ENCODE peak calls at places on chromosomes 3 and 15, in six cellular contexts. One of them, this sample, is unnamed.

GRCh38 chr15:46735115-46735514 is 982.2 kb upstream of the SEMA6D start:
- DNase-seq in H1: no peak
- DNase-seq in neuronal stem cell: no peak
- DNase-seq in IMR-90: no peak
- DNase-seq in mesenchymal stem cell: no peak
- DNase-seq in trophoblast cell: no peak
- DNase-seq in this sample: no peak

GRCh38 chr3:155603302-155603701 is 141.6 kb downstream of the PLCH1 start:
- DNase-seq in mesenchymal stem cell: no peak
- DNase-seq in H1: no peak
- DNase-seq in trophoblast cell: no peak
- DNase-seq in neuronal stem cell: no peak
- DNase-seq in IMR-90: no peak
- DNase-seq in this sample: no peak

GRCh38 chr3:851098-851790 is 241.6 kb upstream of the CNTN6 start:
- DNase-seq in H1: peak; percentile 57
- DNase-seq in neuronal stem cell: no peak
- DNase-seq in mesenchymal stem cell: no peak
- DNase-seq in trophoblast cell: no peak
- DNase-seq in IMR-90: no peak
- DNase-seq in this sample: peak; percentile 58

GRCh38 chr3:146650691-146651090 is 45.5 kb upstream of the PLSCR5 start:
- DNase-seq in mesenchymal stem cell: no peak
- DNase-seq in neuronal stem cell: no peak
- DNase-seq in trophoblast cell: no peak
- DNase-seq in H1: no peak
- DNase-seq in IMR-90: no peak
- DNase-seq in this sample: no peak

GRCh38 chr3:171565133-171565532 is 104.9 kb upstream of the TNIK start:
- DNase-seq in IMR-90: no peak
- DNase-seq in trophoblast cell: no peak
- DNase-seq in mesenchymal stem cell: no peak
- DNase-seq in neuronal stem cell: no peak
- DNase-seq in H1: no peak
- DNase-seq in this sample: no peak

GRCh38 chr3:9914559-9915251 is 2.2 kb upstream of the IL17RC start:
- DNase-seq in IMR-90: no peak
- DNase-seq in trophoblast cell: no peak
- DNase-seq in mesenchymal stem cell: peak; percentile 19
- DNase-seq in H1: no peak
- DNase-seq in neuronal stem cell: no peak
- DNase-seq in this sample: peak; percentile 73

GRCh38 chr15:49040151-49040550 is 6.1 kb downstream of the SECISBP2L start:
- DNase-seq in mesenchymal stem cell: no peak
- DNase-seq in trophoblast cell: no peak
- DNase-seq in H1: no peak
- DNase-seq in IMR-90: no peak
- DNase-seq in neuronal stem cell: no peak
- DNase-seq in this sample: no peak

GRCh38 chr3:190492129-190492528 is 21.8 kb upstream of the IL1RAP start:
- DNase-seq in IMR-90: no peak
- DNase-seq in trophoblast cell: no peak
- DNase-seq in mesenchymal stem cell: no peak
- DNase-seq in H1: no peak
- DNase-seq in neuronal stem cell: no peak
- DNase-seq in this sample: no peak

GRCh38 chr15:68389936-68390790 is 41.8 kb downstream of the ITGA11 start:
- DNase-seq in trophoblast cell: no peak
- DNase-seq in neuronal stem cell: no peak
- DNase-seq in mesenchymal stem cell: peak; percentile 95
- DNase-seq in H1: peak; percentile 20
- DNase-seq in IMR-90: peak; percentile 74
- DNase-seq in this sample: peak; percentile 20

GRCh38 chr3:49867871-49868321 is 1.8 kb downstream of the CAMKV start:
- DNase-seq in trophoblast cell: peak; percentile 25
- DNase-seq in neuronal stem cell: peak; percentile 70
- DNase-seq in IMR-90: peak; percentile 44
- DNase-seq in H1: peak; percentile 86
- DNase-seq in mesenchymal stem cell: peak; percentile 54
- DNase-seq in this sample: peak; percentile 83

GRCh38 chr15:73233623-73234022 is 135.1 kb downstream of the HCN4 start:
- DNase-seq in neuronal stem cell: no peak
- DNase-seq in mesenchymal stem cell: peak; percentile 62
- DNase-seq in H1: no peak
- DNase-seq in IMR-90: peak; percentile 66
- DNase-seq in trophoblast cell: peak; percentile 25
- DNase-seq in this sample: no peak

GRCh38 chr3:179642871-179643270 is 10.0 kb upstream of the USP13 start:
- DNase-seq in IMR-90: no peak
- DNase-seq in H1: no peak
- DNase-seq in neuronal stem cell: no peak
- DNase-seq in mesenchymal stem cell: no peak
- DNase-seq in trophoblast cell: no peak
- DNase-seq in this sample: no peak

GRCh38 chr15:68526784-68527183 is 52.0 kb upstream of the CORO2B start:
- DNase-seq in neuronal stem cell: no peak
- DNase-seq in IMR-90: no peak
- DNase-seq in trophoblast cell: no peak
- DNase-seq in H1: no peak
- DNase-seq in mesenchymal stem cell: no peak
- DNase-seq in this sample: no peak

DNA sequence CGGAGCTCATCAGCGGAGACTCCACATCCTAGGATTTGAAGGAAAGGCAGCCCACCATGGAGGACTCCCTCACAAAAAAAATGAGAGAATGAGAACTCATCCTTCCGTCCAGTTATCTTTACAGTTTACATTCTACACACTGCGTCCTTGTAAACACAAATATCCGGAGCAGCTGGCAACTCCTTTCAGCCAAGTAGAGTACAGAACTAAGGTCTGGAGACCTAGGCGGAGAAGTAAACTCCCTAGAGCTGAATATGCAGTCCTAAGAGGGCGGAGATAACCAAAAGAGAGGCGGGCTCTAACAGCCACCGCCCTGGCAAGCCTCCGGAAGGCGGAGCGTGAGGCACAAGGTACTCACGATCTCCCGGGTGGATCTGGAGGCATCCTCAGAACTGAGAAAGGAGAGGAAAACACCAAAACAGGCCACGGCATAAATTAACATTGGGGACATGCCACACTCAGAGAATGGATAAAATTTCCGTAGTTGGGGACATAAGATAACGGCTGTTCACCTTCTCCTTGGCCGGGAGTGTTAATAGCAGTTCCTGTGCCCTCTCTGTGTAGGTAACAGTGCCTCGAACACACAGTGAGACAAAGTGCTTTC is 976 bp upstream of the SIN3A start:
- DNase-seq in H1: peak; percentile 76
- DNase-seq in mesenchymal stem cell: peak; percentile 91
- DNase-seq in neuronal stem cell: peak; percentile 70
- DNase-seq in trophoblast cell: peak; percentile 88
- DNase-seq in IMR-90: peak; percentile 70
- DNase-seq in this sample: peak; percentile 80
- H2BK5ac ChIP-seq in H1: peak overlapping the region; percentile 93
- H2BK5ac ChIP-seq in mesenchymal stem cell: peak overlapping the region; percentile 33
- H2BK5ac ChIP-seq in neuronal stem cell: peak overlapping the region; percentile 57
- H2BK5ac ChIP-seq in trophoblast cell: peak overlapping the region; percentile 0
- H2BK5ac ChIP-seq in IMR-90: peak overlapping the region; percentile 83
- H2BK5ac ChIP-seq in this sample: no peak overlapping the region

GRCh38 chr3:5007873-5008272 is 28.6 kb downstream of the BHLHE40 start:
- DNase-seq in IMR-90: no peak
- DNase-seq in H1: no peak
- DNase-seq in mesenchymal stem cell: no peak
- DNase-seq in neuronal stem cell: no peak
- DNase-seq in trophoblast cell: no peak
- DNase-seq in this sample: no peak

GRCh38 chr3:5004319-5005152 is 25.3 kb downstream of the BHLHE40 start:
- DNase-seq in neuronal stem cell: no peak
- DNase-seq in trophoblast cell: no peak
- DNase-seq in mesenchymal stem cell: no peak
- DNase-seq in IMR-90: no peak
- DNase-seq in H1: no peak
- DNase-seq in this sample: no peak

GRCh38 chr3:5005367-5005766 is 26.1 kb downstream of the BHLHE40 start:
- DNase-seq in IMR-90: no peak
- DNase-seq in H1: no peak
- DNase-seq in trophoblast cell: no peak
- DNase-seq in neuronal stem cell: no peak
- DNase-seq in mesenchymal stem cell: no peak
- DNase-seq in this sample: no peak

GRCh38 chr3:5009506-5010100 is 30.4 kb downstream of the BHLHE40 start:
- DNase-seq in trophoblast cell: no peak
- DNase-seq in H1: no peak
- DNase-seq in mesenchymal stem cell: no peak
- DNase-seq in IMR-90: no peak
- DNase-seq in neuronal stem cell: no peak
- DNase-seq in this sample: no peak

GRCh38 chr3:5006755-5007202 is 27.5 kb downstream of the BHLHE40 start:
- DNase-seq in trophoblast cell: peak; percentile 57
- DNase-seq in mesenchymal stem cell: peak; percentile 67
- DNase-seq in IMR-90: no peak
- DNase-seq in neuronal stem cell: no peak
- DNase-seq in H1: no peak
- DNase-seq in this sample: no peak
- H3K4ac ChIP-seq in trophoblast cell: no peak overlapping the region
- H3K4ac ChIP-seq in mesenchymal stem cell: no peak overlapping the region
- H3K4ac ChIP-seq in IMR-90: no peak overlapping the region
- H3K4ac ChIP-seq in neuronal stem cell: no peak overlapping the region
- H3K4ac ChIP-seq in H1: no peak overlapping the region
- H3K4ac ChIP-seq in this sample: no peak overlapping the region

GRCh38 chr15:91186892-91187644 is 87.0 kb downstream of the SV2B start:
- DNase-seq in IMR-90: peak; percentile 26
- DNase-seq in trophoblast cell: peak; percentile 51
- DNase-seq in neuronal stem cell: peak; percentile 17
- DNase-seq in H1: no peak
- DNase-seq in mesenchymal stem cell: no peak
- DNase-seq in this sample: no peak

GRCh38 chr15:91183630-91184029 is 83.6 kb downstream of the SV2B start:
- DNase-seq in mesenchymal stem cell: no peak
- DNase-seq in neuronal stem cell: no peak
- DNase-seq in trophoblast cell: no peak
- DNase-seq in H1: no peak
- DNase-seq in IMR-90: no peak
- DNase-seq in this sample: no peak

GRCh38 chr15:91184441-91184840 is 84.4 kb downstream of the SV2B start:
- DNase-seq in mesenchymal stem cell: no peak
- DNase-seq in IMR-90: no peak
- DNase-seq in neuronal stem cell: no peak
- DNase-seq in trophoblast cell: no peak
- DNase-seq in H1: no peak
- DNase-seq in this sample: no peak

DNA sequence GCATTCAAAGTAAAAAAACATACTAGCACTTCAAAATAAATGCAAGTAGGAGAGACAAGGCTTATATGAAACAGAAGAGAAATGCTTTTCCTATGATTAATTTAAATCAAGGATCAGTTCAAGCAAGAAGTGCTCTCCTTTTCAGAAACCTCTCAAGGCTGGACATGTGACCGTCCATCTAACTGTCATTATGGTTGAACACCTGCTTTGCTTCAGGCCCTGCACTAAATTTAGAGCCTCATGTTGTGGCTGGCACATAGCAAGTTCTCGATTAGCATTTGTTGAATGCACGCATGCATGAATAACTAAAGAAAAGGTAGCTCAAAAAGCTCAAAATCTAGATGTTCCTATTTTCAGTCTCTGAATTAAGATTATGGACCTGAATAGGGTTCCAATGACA is 82.0 kb downstream of the SV2B start:
- DNase-seq in H1: no peak
- DNase-seq in IMR-90: no peak
- DNase-seq in trophoblast cell: no peak
- DNase-seq in neuronal stem cell: no peak
- DNase-seq in mesenchymal stem cell: no peak
- DNase-seq in this sample: no peak
- H3K14ac ChIP-seq in H1: no peak overlapping the region
- H3K14ac ChIP-seq in IMR-90: no peak overlapping the region
- H3K14ac ChIP-seq in trophoblast cell: no peak overlapping the region
- H3K14ac ChIP-seq in neuronal stem cell: no peak overlapping the region
- H3K14ac ChIP-seq in mesenchymal stem cell: no peak overlapping the region
- H3K14ac ChIP-seq in this sample: no peak overlapping the region

GRCh38 chr3:13548696-13549512 is at the start of gene FBLN2:
- DNase-seq in neuronal stem cell: peak; percentile 71
- DNase-seq in IMR-90: no peak
- DNase-seq in H1: peak; percentile 86
- DNase-seq in mesenchymal stem cell: peak; percentile 52
- DNase-seq in trophoblast cell: peak; percentile 76
- DNase-seq in this sample: peak; percentile 71
- H2BK5ac ChIP-seq in neuronal stem cell: peak within 1 kb of the TSS; percentile 72
- H2BK5ac ChIP-seq in IMR-90: no peak within 1 kb of the TSS
- H2BK5ac ChIP-seq in H1: peak within 1 kb of the TSS; percentile 35
- H2BK5ac ChIP-seq in mesenchymal stem cell: no peak within 1 kb of the TSS
- H2BK5ac ChIP-seq in trophoblast cell: no peak within 1 kb of the TSS
- H2BK5ac ChIP-seq in this sample: no peak within 1 kb of the TSS

GRCh38 chr3:184017672-184018423 is at the start of gene ABCC5:
- DNase-seq in IMR-90: peak; percentile 91
- DNase-seq in mesenchymal stem cell: peak; percentile 93
- DNase-seq in H1: peak; percentile 90
- DNase-seq in trophoblast cell: peak; percentile 94
- DNase-seq in neuronal stem cell: peak; percentile 91
- DNase-seq in this sample: peak; percentile 96
- H3K4ac ChIP-seq in IMR-90: peak within 1 kb of the TSS; percentile 94
- H3K4ac ChIP-seq in mesenchymal stem cell: peak within 1 kb of the TSS; percentile 57
- H3K4ac ChIP-seq in H1: peak within 1 kb of the TSS; percentile 81
- H3K4ac ChIP-seq in trophoblast cell: peak within 1 kb of the TSS; percentile 70
- H3K4ac ChIP-seq in neuronal stem cell: no peak within 1 kb of the TSS
- H3K4ac ChIP-seq in this sample: no peak within 1 kb of the TSS

DNA sequence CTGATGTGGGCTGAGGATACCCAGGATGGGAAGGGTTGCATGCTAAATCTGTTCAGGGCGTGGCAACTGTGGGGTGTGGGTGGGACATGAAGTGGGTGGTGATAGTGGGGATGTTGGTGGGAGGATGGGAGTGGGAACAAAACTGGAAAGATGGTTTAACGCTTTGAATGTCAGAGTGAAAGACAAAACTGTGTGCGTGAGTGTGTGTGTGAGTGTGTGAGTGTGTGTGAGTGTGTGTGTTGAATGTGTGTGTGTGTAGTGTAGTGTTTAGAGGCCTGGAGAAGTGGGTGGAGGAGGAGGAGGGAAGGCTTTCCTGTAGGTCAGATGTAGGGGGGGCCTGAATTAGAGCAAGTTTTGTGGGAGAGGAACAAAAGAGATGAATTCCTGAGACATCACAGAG is 44.2 kb upstream of the ONECUT1 start:
- DNase-seq in trophoblast cell: no peak
- DNase-seq in H1: no peak
- DNase-seq in IMR-90: no peak
- DNase-seq in mesenchymal stem cell: no peak
- DNase-seq in neuronal stem cell: no peak
- DNase-seq in this sample: no peak
- H3K14ac ChIP-seq in trophoblast cell: no peak overlapping the region
- H3K14ac ChIP-seq in H1: no peak overlapping the region
- H3K14ac ChIP-seq in IMR-90: no peak overlapping the region
- H3K14ac ChIP-seq in mesenchymal stem cell: no peak overlapping the region
- H3K14ac ChIP-seq in neuronal stem cell: no peak overlapping the region
- H3K14ac ChIP-seq in this sample: no peak overlapping the region

GRCh38 chr3:128280466-128281455 is 127.5 kb downstream of the EEFSEC start:
- DNase-seq in IMR-90: no peak
- DNase-seq in mesenchymal stem cell: no peak
- DNase-seq in H1: peak; percentile 65
- DNase-seq in neuronal stem cell: no peak
- DNase-seq in trophoblast cell: no peak
- DNase-seq in this sample: peak; percentile 88
- H2BK5ac ChIP-seq in IMR-90: no peak overlapping the region
- H2BK5ac ChIP-seq in mesenchymal stem cell: no peak overlapping the region
- H2BK5ac ChIP-seq in H1: peak overlapping the region; percentile 94
- H2BK5ac ChIP-seq in neuronal stem cell: no peak overlapping the region
- H2BK5ac ChIP-seq in trophoblast cell: peak overlapping the region; percentile 60
- H2BK5ac ChIP-seq in this sample: no peak overlapping the region